ENCODE peak calls at places on chromosomes 16 and 17, in seven cellular contexts. X is brain microvascular endothelial cell, M is prostate gland, A is AG09309, I is DND-41, B is astrocyte of the cerebellum, R is WERI-Rb-1. Z is an unnamed sample.

GRCh38 chr16:66636199-66636598 is 31.7 kb downstream of the CMTM3 start:
- DNase-seq in X (no peak), A (no peak), R (no peak), M (no peak), I (no peak), B (no peak), Z (no peak)

GRCh38 chr16:74280448-74280847 is 16.2 kb upstream of the PSMD7 start:
- DNase-seq in A (no peak), M (no peak), R (no peak), B (no peak), X (no peak), I (no peak), Z (no peak)

GRCh38 chr16:66596986-66597848 is 7.3 kb upstream of the CMTM3 start:
- DNase-seq in I (no peak), R (no peak), X (no peak), B (no peak), M (no peak), A (no peak), Z (no peak)

GRCh38 chr17:31788956-31789355 is 70.1 kb downstream of the COPRS start:
- DNase-seq in I (no peak), X (no peak), M (no peak), A (peak), R (no peak), B (no peak), Z (no peak)

GRCh38 chr16:23690771-23691482 is 12.2 kb downstream of the PLK1 start:
- DNase-seq in R (no peak), X (no peak), M (no peak), I (no peak), A (no peak), B (no peak), Z (no peak)

GRCh38 chr16:82990155-82990554 is 363.4 kb downstream of the CDH13 start:
- DNase-seq in X (peak), R (no peak), B (no peak), I (no peak), A (peak), M (no peak), Z (no peak)

GRCh38 chr17:75404739-75405364 is 626 bp downstream of the GRB2 start:
- DNase-seq in R (peak), I (peak), B (no peak), X (no peak), A (no peak), M (no peak), Z (no peak)

GRCh38 chr17:16406742-16407674 is 8.4 kb upstream of the TRPV2 start:
- DNase-seq in R (no peak), M (no peak), B (no peak), A (no peak), I (no peak), X (no peak), Z (no peak)

GRCh38 chr17:66848496-66848895 is 13.6 kb downstream of the CACNG5 start:
- DNase-seq in A (no peak), M (no peak), X (no peak), I (no peak), R (no peak), B (no peak), Z (no peak)

GRCh38 chr17:13562271-13562800 is 39.4 kb downstream of the HS3ST3A1 start:
- DNase-seq in A (peak), R (no peak), M (no peak), X (peak), B (no peak), I (no peak), Z (no peak)

GRCh38 chr17:33667671-33668070 is 374.6 kb upstream of the ASIC2 start:
- DNase-seq in B (no peak), M (no peak), X (no peak), R (no peak), A (no peak), I (no peak), Z (no peak)

GRCh38 chr17:78383725-78384471 is 5.4 kb downstream of the PGS1 start:
- DNase-seq in B (peak), M (peak), R (no peak), I (no peak), X (peak), A (peak), Z (peak)

GRCh38 chr17:356671-357434 is 4.2 kb upstream of the RPH3AL start:
- DNase-seq in A (no peak), R (no peak), M (no peak), I (no peak), X (no peak), B (no peak), Z (no peak)

GRCh38 chr17:358491-359133 is 6.0 kb upstream of the RPH3AL start:
- DNase-seq in B (no peak), I (no peak), A (no peak), X (no peak), R (no peak), M (no peak), Z (no peak)

GRCh38 chr17:362721-363120 is 10.1 kb upstream of the RPH3AL start:
- DNase-seq in R (no peak), I (no peak), M (no peak), B (no peak), X (no peak), A (no peak), Z (no peak)

GRCh38 chr17:357634-358033 is 5.0 kb upstream of the RPH3AL start:
- DNase-seq in B (no peak), I (no peak), A (no peak), M (no peak), X (no peak), R (no peak), Z (no peak)

DNA sequence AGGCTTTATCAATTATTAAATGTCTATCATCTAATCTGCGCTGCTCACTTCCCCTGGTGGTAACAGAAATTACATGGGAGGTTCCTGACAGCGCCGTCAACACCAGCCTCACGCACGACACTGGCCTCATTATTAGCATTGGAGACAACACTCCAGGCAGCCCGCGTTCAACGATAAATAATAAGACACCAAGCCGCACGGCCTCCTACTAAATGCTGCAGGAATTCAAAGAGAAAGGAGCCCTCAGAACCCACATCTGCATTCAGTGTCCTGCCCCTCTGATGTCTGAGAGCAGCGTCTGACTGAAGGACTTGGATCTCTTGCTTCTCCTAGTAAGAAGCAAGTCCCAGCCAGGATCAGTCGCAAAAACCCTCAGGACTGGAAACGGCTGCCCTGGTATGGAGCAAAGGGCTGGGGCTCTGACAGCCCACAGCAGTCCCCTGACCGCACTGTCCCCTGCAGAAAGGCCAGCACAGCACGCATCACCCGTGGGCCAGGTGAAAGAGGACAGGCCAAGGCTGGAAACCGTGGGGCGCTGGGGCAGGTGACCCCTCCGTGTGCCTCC is 7.6 kb upstream of the RPH3AL start:
- DNase-seq in I (no peak), A (no peak), X (no peak), B (no peak), M (no peak), R (no peak), Z (no peak)
- TF ChIP-seq CTCF in I (no peak), A (no peak), X (peak), B (no peak), M (no peak), R (no peak), Z (no peak)

GRCh38 chr17:2151634-2152033 is 96.7 kb downstream of the HIC1 start:
- DNase-seq in A (no peak), I (no peak), X (no peak), M (no peak), B (no peak), R (no peak), Z (no peak)

GRCh38 chr17:2155482-2156051 is 100.7 kb downstream of the HIC1 start:
- DNase-seq in I (no peak), R (no peak), B (no peak), X (no peak), M (no peak), A (no peak), Z (no peak)

GRCh38 chr17:2156666-2157065 is 101.8 kb downstream of the HIC1 start:
- DNase-seq in R (no peak), M (no peak), A (no peak), I (no peak), B (no peak), X (no peak), Z (no peak)

GRCh38 chr17:2158011-2158410 is 103.1 kb downstream of the HIC1 start:
- DNase-seq in R (no peak), A (peak), X (peak), M (no peak), I (no peak), B (no peak), Z (no peak)

GRCh38 chr17:2157081-2157480 is 102.2 kb downstream of the HIC1 start:
- DNase-seq in R (no peak), A (no peak), X (peak), I (no peak), M (no peak), B (no peak), Z (no peak)
- H3K4me3 ChIP-seq in R (no peak), A (no peak), X (no peak), I (no peak), M (no peak), B (no peak), Z (no peak)

GRCh38 chr17:77233635-77234334 is 93.0 kb downstream of the SEC14L1 start:
- DNase-seq in B (no peak), R (no peak), A (no peak), X (peak), M (no peak), I (no peak), Z (no peak)
- TF ChIP-seq CTCF in B (no peak), R (no peak), A (no peak), X (no peak), M (no peak), I (no peak), Z (no peak)

DNA sequence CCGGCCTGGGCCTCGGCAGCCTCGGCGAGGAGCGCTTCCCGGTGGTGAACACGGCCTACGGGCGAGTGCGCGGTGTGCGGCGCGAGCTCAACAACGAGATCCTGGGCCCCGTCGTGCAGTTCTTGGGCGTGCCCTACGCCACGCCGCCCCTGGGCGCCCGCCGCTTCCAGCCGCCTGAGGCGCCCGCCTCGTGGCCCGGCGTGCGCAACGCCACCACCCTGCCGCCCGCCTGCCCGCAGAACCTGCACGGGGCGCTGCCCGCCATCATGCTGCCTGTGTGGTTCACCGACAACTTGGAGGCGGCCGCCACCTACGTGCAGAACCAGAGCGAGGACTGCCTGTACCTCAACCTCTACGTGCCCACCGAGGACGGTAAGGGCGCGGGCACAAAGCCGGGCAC is 696 bp downstream of the NLGN2 start:
- DNase-seq in R (no peak), B (no peak), X (no peak), M (no peak), A (no peak), I (no peak), Z (no peak)
- H3K4me3 ChIP-seq in R (no peak), B (no peak), X (no peak), M (no peak), A (no peak), I (no peak), Z (no peak)

GRCh38 chr16:897200-897543 is 73.6 kb downstream of the LMF1 start:
- DNase-seq in R (no peak), M (no peak), B (no peak), I (no peak), A (no peak), X (no peak), Z (no peak)
- TF ChIP-seq CTCF in R (peak), M (no peak), B (no peak), I (no peak), A (no peak), X (no peak), Z (no peak)

DNA sequence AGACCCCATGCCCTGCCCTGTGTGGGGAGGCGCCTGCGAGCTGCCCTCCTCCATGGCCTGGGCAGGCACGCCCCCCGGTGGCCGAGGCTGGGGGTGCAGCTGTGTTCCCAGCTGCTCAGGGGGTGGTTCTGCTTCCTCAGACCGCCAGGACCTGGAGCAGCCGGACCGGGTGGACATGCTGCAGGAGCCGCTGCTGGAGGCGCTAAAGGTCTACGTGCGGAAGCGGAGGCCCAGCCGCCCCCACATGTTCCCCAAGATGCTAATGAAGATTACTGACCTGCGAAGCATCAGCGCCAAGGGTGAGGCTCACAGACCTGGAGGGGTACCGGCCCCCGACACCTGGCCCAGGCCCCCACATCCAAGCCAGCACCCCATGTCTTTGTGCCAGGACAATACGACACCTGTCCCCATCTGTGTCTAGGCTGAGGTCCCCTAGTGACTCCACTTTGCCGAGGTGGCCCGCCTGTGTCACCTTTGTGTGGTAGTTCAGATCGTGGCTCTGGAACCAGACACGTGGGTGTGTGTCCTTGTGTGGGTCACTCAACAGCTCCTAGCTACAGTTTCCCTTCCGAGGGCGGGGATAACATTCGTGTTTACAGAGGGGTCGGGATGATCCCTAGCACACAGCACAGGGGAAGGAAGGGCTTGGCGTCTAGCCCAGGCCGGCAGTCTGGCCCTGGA is 9.3 kb downstream of the GJD3 start:
- DNase-seq in I (peak), X (no peak), B (no peak), A (no peak), R (peak), M (peak), Z (no peak)
- H3K4me3 ChIP-seq in I (no peak), X (no peak), B (no peak), A (no peak), R (no peak), M (no peak), Z (no peak)

GRCh38 chr16:2175454-2175853 is 19.9 kb downstream of the TRAF7 start:
- DNase-seq in I (no peak), B (no peak), X (no peak), A (no peak), M (no peak), R (no peak), Z (no peak)

GRCh38 chr16:2177561-2177960 is 18.8 kb downstream of the CASKIN1 start:
- DNase-seq in X (no peak), I (no peak), A (no peak), M (no peak), R (no peak), B (no peak), Z (no peak)

GRCh38 chr16:2178321-2179106 is 17.9 kb downstream of the CASKIN1 start:
- DNase-seq in X (no peak), M (no peak), B (no peak), I (no peak), R (no peak), A (no peak), Z (no peak)

GRCh38 chr16:2176047-2176446 is 20.4 kb downstream of the CASKIN1 start:
- DNase-seq in X (no peak), M (no peak), A (no peak), R (no peak), I (no peak), B (no peak), Z (no peak)

DNA sequence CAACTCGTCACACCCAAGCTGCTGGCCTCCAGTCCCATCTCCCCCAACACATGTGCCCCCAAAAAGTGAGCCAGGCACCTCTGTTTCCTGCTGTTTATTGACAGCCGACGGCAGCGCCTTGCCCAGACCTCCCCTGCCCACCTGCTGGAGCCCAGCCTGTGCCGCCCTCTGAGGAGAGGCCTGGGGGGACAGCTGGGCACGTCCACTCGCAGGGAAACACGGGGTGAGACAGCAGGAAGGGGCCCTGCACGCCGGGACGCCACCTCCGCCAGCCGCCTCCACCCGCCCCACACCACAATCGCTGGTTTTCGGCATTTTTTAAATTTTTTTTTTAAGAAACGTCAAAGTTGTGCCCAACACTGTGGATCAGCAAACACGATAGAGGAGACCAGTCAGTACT is 19.3 kb downstream of the CASKIN1 start:
- DNase-seq in I (no peak), A (no peak), X (no peak), R (no peak), M (no peak), B (no peak), Z (no peak)
- TF ChIP-seq CTCF in I (no peak), A (no peak), X (no peak), R (no peak), M (no peak), B (no peak), Z (no peak)

DNA sequence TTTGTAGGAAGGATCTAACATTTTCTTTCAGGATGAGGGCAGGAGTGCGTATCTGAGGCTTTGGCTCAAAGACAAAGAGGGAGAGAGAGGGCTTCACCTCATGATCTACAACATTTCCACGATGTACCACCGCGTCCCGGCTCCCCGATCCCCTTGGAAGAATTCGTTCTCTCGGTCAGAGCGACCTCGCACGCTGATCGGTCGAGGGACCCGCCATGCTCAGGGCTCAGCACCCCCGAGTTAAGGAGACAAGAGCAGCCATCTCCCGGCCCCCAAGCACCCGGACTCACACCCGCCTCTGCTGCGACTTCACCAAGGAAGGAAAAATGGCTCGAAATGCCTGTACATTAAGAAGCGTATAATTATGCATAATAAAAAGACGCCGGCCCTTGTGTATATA is 89.5 kb upstream of the RPL38 start:
- DNase-seq in I (no peak), M (no peak), B (no peak), X (no peak), A (no peak), R (no peak), Z (no peak)
- H3K4me3 ChIP-seq in I (no peak), M (no peak), B (no peak), X (no peak), A (no peak), R (no peak), Z (no peak)

Z was measured in retinal pigment epithelial cell.